ENCODE peak calls at places on chromosomes 16 and 17, in seven cellular contexts. D is epithelial cell of esophagus; K is lower leg skin; W is IMR-90; A is hepatocyte; X is GM12865; I is CD8-positive, alpha-beta T cell. L is an unnamed sample.

GRCh38 chr17:40253565-40253964 is 34.1 kb upstream of the CDC6 start:
- DNase-seq in D (no peak), K (no peak), W (no peak), A (no peak), X (no peak), I (no peak), L (no peak)

GRCh38 chr16:4327782-4328579 is 12.1 kb downstream of the GLIS2 start:
- DNase-seq in D (peak), K (peak), W (peak), A (peak), X (peak), I (no peak), L (peak)

GRCh38 chr16:31455601-31456314 is 3.5 kb upstream of the ARMC5 start:
- DNase-seq in D (peak), K (no peak), W (no peak), A (no peak), X (no peak), I (no peak), L (peak)

GRCh38 chr17:79306688-79307323 is 232.2 kb downstream of the ENGASE start:
- DNase-seq in D (no peak), K (no peak), W (no peak), A (no peak), X (no peak), I (no peak), L (no peak)

GRCh38 chr16:81532491-81533174 is 88.0 kb downstream of the CMIP start:
- DNase-seq in D (no peak), K (no peak), W (no peak), A (no peak), X (no peak), I (no peak), L (peak)

GRCh38 chr16:27109666-27110523 is 43.2 kb downstream of the C16orf82 start:
- DNase-seq in D (peak), K (peak), W (peak), A (peak), X (peak), I (peak), L (peak)

GRCh38 chr16:88003316-88003715 is 52.1 kb downstream of the BANP start:
- DNase-seq in D (no peak), K (no peak), W (no peak), A (no peak), X (no peak), I (no peak), L (no peak)

GRCh38 chr16:72961115-72961832 is 86.7 kb downstream of the ZFHX3 start:
- DNase-seq in D (no peak), K (no peak), W (peak), A (no peak), X (no peak), I (no peak), L (no peak)

DNA sequence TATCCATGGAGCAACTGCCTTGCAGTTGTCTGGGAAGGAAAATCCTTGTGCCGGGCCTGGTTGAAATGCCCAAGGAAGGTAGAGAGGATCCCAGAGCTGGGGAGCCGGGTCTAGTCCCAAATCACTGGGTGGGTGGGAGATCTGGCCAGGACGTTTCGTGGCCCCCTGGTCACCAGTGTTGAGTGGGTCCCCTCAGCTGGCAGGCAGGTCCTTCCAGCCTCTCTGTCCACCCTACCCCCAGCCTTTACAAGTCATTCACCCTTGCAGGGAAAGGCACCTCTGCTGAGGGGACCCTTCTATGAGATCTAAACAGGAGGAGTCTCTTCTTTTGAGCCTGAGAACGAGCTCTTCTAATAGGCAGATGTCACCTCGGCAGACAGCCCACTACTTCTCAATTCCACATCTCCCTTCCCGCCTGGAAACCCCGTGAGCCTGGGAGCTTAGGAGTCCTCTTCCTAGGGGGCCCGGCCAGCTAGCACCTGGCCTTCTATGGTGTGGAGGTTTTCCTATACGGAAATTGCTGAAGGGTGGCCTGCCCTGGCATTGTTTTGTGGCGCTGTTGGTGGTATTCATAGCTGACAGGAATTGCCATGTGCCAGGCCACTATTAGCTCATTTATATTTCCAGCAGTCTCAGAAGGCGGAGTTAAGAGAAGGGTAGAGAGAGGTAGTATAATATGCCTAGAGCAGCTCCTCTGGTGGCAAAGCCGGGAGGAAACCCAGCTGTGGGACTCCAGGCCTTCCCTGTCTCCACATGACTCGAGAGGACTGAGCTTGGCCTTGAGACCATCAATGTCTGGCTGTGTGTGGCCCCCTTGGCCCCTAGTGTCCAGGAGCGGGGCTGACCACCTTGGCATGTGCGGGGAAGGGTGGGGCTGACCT is 13.3 kb downstream of the MPRIP start:
- DNase-seq in D (peak), K (no peak), W (no peak), A (no peak), X (no peak), I (no peak), L (no peak)
- TF ChIP-seq CTCF in D (peak), K (no peak), W (no peak), A (no peak), X (no peak), I (no peak), L (no peak)

DNA sequence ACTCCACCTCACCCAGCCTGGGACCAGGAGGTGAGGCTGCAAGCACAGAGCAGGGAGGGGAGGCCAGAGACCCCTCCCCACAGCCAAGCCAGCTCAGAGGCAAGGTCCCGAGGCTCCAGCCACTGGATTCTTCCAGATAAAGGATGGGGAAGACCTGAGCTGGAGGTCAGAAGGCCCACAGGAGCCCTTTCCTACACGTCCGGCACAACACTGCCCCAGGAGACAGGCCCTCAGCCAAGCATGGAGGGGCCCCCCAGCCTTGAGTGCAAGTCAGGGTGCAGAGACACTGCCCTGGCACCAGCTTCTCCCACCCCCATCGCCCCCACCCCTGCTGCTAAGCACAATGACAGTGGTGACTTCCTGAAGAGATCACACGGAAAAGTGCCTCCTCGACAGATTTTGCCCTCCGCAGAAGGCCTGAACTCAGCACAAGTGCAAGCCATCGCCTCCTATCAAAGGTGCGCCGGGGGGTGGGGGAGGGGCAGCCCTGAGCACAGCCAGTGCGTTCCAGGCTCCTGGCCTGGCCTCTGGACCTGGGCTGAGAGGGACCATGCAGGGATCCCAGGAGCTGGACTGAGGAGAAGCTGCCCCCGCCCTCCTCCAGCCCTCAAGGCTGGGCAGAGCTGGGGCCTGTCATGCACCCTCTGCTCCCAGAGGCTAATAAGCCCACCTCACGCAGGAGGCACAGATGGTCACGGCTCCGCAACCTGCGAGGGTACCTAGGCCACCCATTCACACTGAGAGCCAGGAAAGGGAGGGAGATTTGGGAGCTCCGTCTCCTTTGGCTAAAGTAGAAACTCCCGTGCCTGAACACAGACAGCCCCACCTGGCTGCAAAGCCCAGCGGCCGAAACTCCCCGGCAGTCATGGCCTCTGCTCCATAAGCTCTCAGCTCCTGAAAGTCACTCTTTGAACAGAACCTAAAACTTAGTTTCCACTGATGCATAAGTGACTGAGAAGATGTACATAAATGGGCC is 2.7 kb downstream of the MAFG start:
- DNase-seq in D (no peak), K (no peak), W (no peak), A (peak), X (no peak), I (no peak), L (no peak)
- H3K4me3 ChIP-seq in D (no peak), K (no peak), W (no peak), A (no peak), X (no peak), I (no peak), L (no peak)

GRCh38 chr16:55021595-55022475 is 91.2 kb downstream of the IRX5 start:
- DNase-seq in D (peak), K (no peak), W (no peak), A (peak), X (peak), I (no peak), L (no peak)
- TF ChIP-seq CTCF in D (no peak), K (no peak), W (no peak), A (peak), X (no peak), I (no peak), L (no peak)

DNA sequence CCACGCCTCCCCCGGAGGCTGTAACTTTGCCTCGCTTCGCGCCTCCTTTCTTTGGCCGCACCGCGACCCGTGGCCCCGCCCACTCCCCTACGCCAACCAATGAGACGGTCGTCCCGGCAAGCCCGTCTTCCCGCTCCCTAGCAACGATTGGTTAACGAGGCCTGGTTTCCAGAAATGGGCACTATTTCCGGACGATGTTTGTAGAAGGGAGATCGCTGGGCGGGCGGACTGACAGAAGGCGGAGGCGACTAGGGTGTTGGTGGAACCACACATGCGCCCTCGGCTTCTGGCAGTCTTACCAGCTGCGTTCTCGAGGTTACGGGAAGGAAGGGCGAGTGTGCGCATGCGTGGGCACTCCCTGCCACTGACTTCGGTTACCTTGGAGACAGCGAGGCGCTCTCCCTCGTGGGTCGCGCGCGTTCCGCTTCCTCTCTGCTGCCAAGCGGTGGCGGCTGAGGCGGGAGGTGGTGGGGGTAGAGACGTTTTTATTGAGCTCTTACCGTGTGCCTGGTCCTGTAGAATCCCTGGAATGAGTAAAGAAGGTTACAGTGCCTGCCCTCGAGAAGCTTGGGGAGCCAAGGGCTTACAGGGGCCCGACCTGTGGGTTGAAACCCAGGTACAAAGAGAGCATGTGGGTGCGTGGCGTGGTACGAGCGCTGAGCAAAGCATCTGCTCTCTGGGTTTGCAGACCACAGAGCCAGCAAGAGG is 447 bp upstream of the MAP3K14 start:
- DNase-seq in D (peak), K (peak), W (peak), A (peak), X (peak), I (peak), L (peak)
- H3K4me3 ChIP-seq in D (peak), K (peak), W (peak), A (no peak), X (peak), I (peak), L (peak)